ENCODE peak calls at places on chromosome 9, in five cellular contexts. One of them, this sample, is unnamed.

GRCh38 chr9:87868175-87868574 is 14.5 kb upstream of the SPATA31E1 start:
- DNase-seq in PC-9: no peak
- DNase-seq in psoas muscle: no peak
- DNase-seq in sigmoid colon: no peak
- DNase-seq in kidney epithelial cell: no peak
- DNase-seq in this sample: no peak

GRCh38 chr9:98326402-98327248 is 71.2 kb upstream of the TBC1D2 start:
- DNase-seq in PC-9: no peak
- DNase-seq in psoas muscle: no peak
- DNase-seq in sigmoid colon: no peak
- DNase-seq in kidney epithelial cell: no peak
- DNase-seq in this sample: no peak

GRCh38 chr9:108197888-108198287 is 657.9 kb downstream of the ACTL7B start:
- DNase-seq in PC-9: no peak
- DNase-seq in psoas muscle: no peak
- DNase-seq in sigmoid colon: no peak
- DNase-seq in kidney epithelial cell: no peak
- DNase-seq in this sample: no peak

GRCh38 chr9:133160742-133161541 is 2.8 kb downstream of the GBGT1 start:
- DNase-seq in PC-9: peak
- DNase-seq in psoas muscle: peak
- DNase-seq in sigmoid colon: peak
- DNase-seq in kidney epithelial cell: no peak
- DNase-seq in this sample: no peak

GRCh38 chr9:126379661-126380365 is 53.2 kb downstream of the MVB12B start:
- DNase-seq in PC-9: no peak
- DNase-seq in psoas muscle: no peak
- DNase-seq in sigmoid colon: no peak
- DNase-seq in kidney epithelial cell: no peak
- DNase-seq in this sample: no peak

GRCh38 chr9:133355881-133356357 is 368 bp downstream of the SURF1 start:
- DNase-seq in PC-9: no peak
- DNase-seq in psoas muscle: no peak
- DNase-seq in sigmoid colon: no peak
- DNase-seq in kidney epithelial cell: no peak
- DNase-seq in this sample: no peak

GRCh38 chr9:93134018-93134739 is at the start of gene NINJ1:
- DNase-seq in PC-9: peak
- DNase-seq in psoas muscle: peak
- DNase-seq in sigmoid colon: peak
- DNase-seq in kidney epithelial cell: no peak
- DNase-seq in this sample: no peak

GRCh38 chr9:133614678-133615077 is 5.5 kb upstream of the FAM163B start:
- DNase-seq in PC-9: no peak
- DNase-seq in psoas muscle: no peak
- DNase-seq in sigmoid colon: no peak
- DNase-seq in kidney epithelial cell: no peak
- DNase-seq in this sample: no peak

GRCh38 chr9:18800579-18800978 is 232.4 kb downstream of the SAXO1 start:
- DNase-seq in PC-9: no peak
- DNase-seq in psoas muscle: no peak
- DNase-seq in sigmoid colon: no peak
- DNase-seq in kidney epithelial cell: no peak
- DNase-seq in this sample: no peak

DNA sequence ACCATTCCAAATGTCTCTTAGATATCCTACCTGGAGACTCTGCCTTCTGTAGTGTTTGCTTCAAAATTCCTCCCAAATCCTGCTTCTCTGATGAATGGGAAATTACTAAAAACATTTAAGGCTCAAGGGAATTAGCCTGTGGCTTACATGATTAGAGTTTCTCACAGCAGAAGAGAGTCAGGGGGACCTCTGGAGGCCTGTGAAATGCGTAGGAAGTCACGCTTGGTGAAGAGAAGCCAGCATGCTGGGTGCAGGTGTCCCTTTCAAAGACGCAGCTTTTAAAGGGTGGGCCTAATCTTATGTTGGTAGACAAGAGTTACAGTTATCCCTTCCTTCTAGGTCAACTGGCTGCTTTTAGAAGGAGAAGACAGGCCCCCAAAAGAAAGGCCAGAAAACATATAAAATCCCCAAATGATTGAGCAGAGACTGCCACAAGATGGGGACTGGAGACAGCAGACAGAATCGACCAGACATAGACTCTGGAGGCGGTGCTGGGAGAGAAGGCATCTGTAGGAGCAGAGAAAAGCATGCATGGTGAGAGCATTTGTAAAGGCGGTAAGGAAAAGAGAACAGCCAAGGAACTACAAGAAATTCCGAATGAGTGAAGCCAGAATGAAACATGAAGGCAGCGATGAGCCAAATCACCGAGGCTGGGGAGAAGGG is 42.3 kb downstream of the B4GALT1 start:
- DNase-seq in PC-9: no peak
- DNase-seq in psoas muscle: no peak
- DNase-seq in sigmoid colon: no peak
- DNase-seq in kidney epithelial cell: no peak
- DNase-seq in this sample: no peak
- TF ChIP-seq CTCF in PC-9: no peak
- TF ChIP-seq CTCF in psoas muscle: no peak
- TF ChIP-seq CTCF in sigmoid colon: no peak
- TF ChIP-seq CTCF in kidney epithelial cell: no peak
- TF ChIP-seq CTCF in this sample: peak

GRCh38 chr9:137028013-137028280 is at the start of gene ABCA2:
- DNase-seq in PC-9: no peak
- DNase-seq in psoas muscle: no peak
- DNase-seq in sigmoid colon: no peak
- DNase-seq in kidney epithelial cell: no peak
- DNase-seq in this sample: no peak

GRCh38 chr9:137026384-137026783 is 1.7 kb downstream of the ABCA2 start:
- DNase-seq in PC-9: no peak
- DNase-seq in psoas muscle: no peak
- DNase-seq in sigmoid colon: no peak
- DNase-seq in kidney epithelial cell: no peak
- DNase-seq in this sample: no peak

GRCh38 chr9:137026828-137027227 is 1.2 kb downstream of the ABCA2 start:
- DNase-seq in PC-9: no peak
- DNase-seq in psoas muscle: no peak
- DNase-seq in sigmoid colon: no peak
- DNase-seq in kidney epithelial cell: no peak
- DNase-seq in this sample: no peak

GRCh38 chr9:137028281-137029057 is 432 bp upstream of the ABCA2 start:
- DNase-seq in PC-9: peak
- DNase-seq in psoas muscle: peak
- DNase-seq in sigmoid colon: no peak
- DNase-seq in kidney epithelial cell: no peak
- DNase-seq in this sample: no peak

GRCh38 chr9:137027369-137028012 is 546 bp downstream of the ABCA2 start:
- DNase-seq in PC-9: peak
- DNase-seq in psoas muscle: no peak
- DNase-seq in sigmoid colon: no peak
- DNase-seq in kidney epithelial cell: no peak
- DNase-seq in this sample: no peak
- H3K4me3 ChIP-seq in PC-9: peak
- H3K4me3 ChIP-seq in psoas muscle: peak
- H3K4me3 ChIP-seq in sigmoid colon: peak
- H3K4me3 ChIP-seq in kidney epithelial cell: peak
- H3K4me3 ChIP-seq in this sample: peak

GRCh38 chr9:28774433-28775029 is 1201.2 kb upstream of the C9orf72 start:
- DNase-seq in PC-9: no peak
- DNase-seq in psoas muscle: no peak
- DNase-seq in sigmoid colon: no peak
- DNase-seq in kidney epithelial cell: no peak
- DNase-seq in this sample: no peak
- TF ChIP-seq CTCF in PC-9: peak
- TF ChIP-seq CTCF in psoas muscle: no peak
- TF ChIP-seq CTCF in sigmoid colon: peak
- TF ChIP-seq CTCF in kidney epithelial cell: peak
- TF ChIP-seq CTCF in this sample: peak

GRCh38 chr9:137160716-137161557 is 8.9 kb downstream of the LRRC26 start:
- DNase-seq in PC-9: no peak
- DNase-seq in psoas muscle: no peak
- DNase-seq in sigmoid colon: no peak
- DNase-seq in kidney epithelial cell: no peak
- DNase-seq in this sample: no peak

GRCh38 chr9:137163101-137163661 is 6.7 kb downstream of the LRRC26 start:
- DNase-seq in PC-9: no peak
- DNase-seq in psoas muscle: no peak
- DNase-seq in sigmoid colon: no peak
- DNase-seq in kidney epithelial cell: no peak
- DNase-seq in this sample: no peak

GRCh38 chr9:137161558-137162483 is 8.0 kb downstream of the LRRC26 start:
- DNase-seq in PC-9: no peak
- DNase-seq in psoas muscle: no peak
- DNase-seq in sigmoid colon: no peak
- DNase-seq in kidney epithelial cell: no peak
- DNase-seq in this sample: no peak

GRCh38 chr9:137163805-137164204 is 6.0 kb downstream of the LRRC26 start:
- DNase-seq in PC-9: no peak
- DNase-seq in psoas muscle: no peak
- DNase-seq in sigmoid colon: no peak
- DNase-seq in kidney epithelial cell: no peak
- DNase-seq in this sample: no peak

DNA sequence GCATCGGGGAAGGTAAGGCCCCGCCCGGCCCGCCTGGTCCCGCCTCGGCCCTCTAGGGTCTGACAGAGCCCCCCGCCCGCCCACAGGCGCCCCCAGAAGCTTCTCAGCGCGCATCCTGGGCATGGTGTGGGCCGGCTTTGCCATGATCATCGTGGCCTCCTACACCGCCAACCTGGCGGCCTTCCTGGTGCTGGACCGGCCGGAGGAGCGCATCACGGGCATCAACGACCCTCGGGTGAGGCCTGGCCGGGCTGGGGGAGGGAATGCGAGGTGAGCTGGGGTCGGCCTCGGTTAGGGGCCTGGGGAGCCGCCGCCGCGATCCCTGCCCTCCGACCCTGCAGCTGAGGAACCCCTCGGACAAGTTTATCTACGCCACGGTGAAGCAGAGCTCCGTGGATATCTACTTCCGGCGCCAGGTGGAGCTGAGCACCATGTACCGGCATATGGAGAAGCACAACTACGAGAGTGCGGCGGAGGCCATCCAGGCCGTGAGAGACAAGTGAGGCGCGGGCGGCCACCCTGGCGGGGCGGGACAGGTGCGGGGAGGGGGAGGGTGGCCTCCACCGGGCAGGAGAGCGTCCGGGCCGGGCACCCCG is 7.2 kb downstream of the LRRC26 start:
- DNase-seq in PC-9: no peak
- DNase-seq in psoas muscle: no peak
- DNase-seq in sigmoid colon: no peak
- DNase-seq in kidney epithelial cell: no peak
- DNase-seq in this sample: no peak
- H3K4me3 ChIP-seq in PC-9: no peak
- H3K4me3 ChIP-seq in psoas muscle: peak
- H3K4me3 ChIP-seq in sigmoid colon: no peak
- H3K4me3 ChIP-seq in kidney epithelial cell: peak
- H3K4me3 ChIP-seq in this sample: no peak

GRCh38 chr9:101388507-101388993 is 3.7 kb upstream of the BAAT start:
- DNase-seq in PC-9: no peak
- DNase-seq in psoas muscle: no peak
- DNase-seq in sigmoid colon: no peak
- DNase-seq in kidney epithelial cell: no peak
- DNase-seq in this sample: no peak
- TF ChIP-seq CTCF in PC-9: no peak
- TF ChIP-seq CTCF in psoas muscle: no peak
- TF ChIP-seq CTCF in sigmoid colon: no peak
- TF ChIP-seq CTCF in kidney epithelial cell: peak
- TF ChIP-seq CTCF in this sample: peak

This sample was measured in retinal pigment epithelial cell.